ENCODE peak calls at places on chromosome 13, in six cellular contexts. S, P, N, Z, Y and G are unnamed samples.

GRCh38 chr13:61709258-61709657 is 293.6 kb upstream of the PCDH20 start:
- DNase-seq in N (no peak), S (no peak), Y (no peak), Z (no peak), P (no peak), G (no peak)

GRCh38 chr13:95207769-95208366 is 93.4 kb downstream of the ABCC4 start:
- DNase-seq in N (no peak), Y (no peak), Z (no peak), S (no peak), P (no peak), G (no peak)

GRCh38 chr13:113350065-113350937 is 13.6 kb downstream of the GRTP1 start:
- DNase-seq in Y (no peak), N (no peak), Z (no peak), S (no peak), P (no peak), G (peak)

GRCh38 chr13:77697208-77698103 is at the start of gene SLAIN1:
- DNase-seq in Y (peak), P (no peak), S (peak), N (peak), Z (peak), G (peak)

GRCh38 chr13:110392510-110393233 is 85.6 kb downstream of the COL4A2 start:
- DNase-seq in P (no peak), N (no peak), Z (no peak), Y (no peak), S (no peak), G (peak)

GRCh38 chr13:53324656-53325055 is 296.0 kb downstream of the OLFM4 start:
- DNase-seq in S (no peak), P (no peak), Y (no peak), N (no peak), Z (no peak), G (no peak)

GRCh38 chr13:106756446-106756845 is 188.5 kb upstream of the ARGLU1 start:
- DNase-seq in N (no peak), Z (no peak), P (no peak), Y (no peak), S (peak), G (no peak)

GRCh38 chr13:41061914-41062837 is 867 bp downstream of the WBP4 start:
- DNase-seq in P (no peak), Z (no peak), N (no peak), Y (no peak), S (no peak), G (peak)

GRCh38 chr13:106477303-106477702 is 58.2 kb downstream of the EFNB2 start:
- DNase-seq in Y (no peak), S (no peak), N (no peak), Z (no peak), P (no peak), G (no peak)

GRCh38 chr13:111943229-111943795 is 123.6 kb upstream of the SOX1 start:
- DNase-seq in P (no peak), Y (no peak), S (no peak), N (no peak), Z (no peak), G (no peak)

GRCh38 chr13:23020246-23020843 is 160.4 kb upstream of the SGCG start:
- DNase-seq in N (peak), Z (no peak), S (peak), P (peak), Y (no peak), G (peak)

GRCh38 chr13:114089751-114090400 is 42.5 kb downstream of the RASA3 start:
- DNase-seq in Y (no peak), Z (no peak), S (no peak), P (no peak), N (no peak), G (no peak)

GRCh38 chr13:39892731-39893293 is 237.3 kb downstream of the COG6 start:
- DNase-seq in S (no peak), P (no peak), Y (no peak), Z (no peak), N (no peak), G (no peak)

GRCh38 chr13:49053215-49053614 is 77.5 kb downstream of the FNDC3A start:
- DNase-seq in P (no peak), Y (no peak), Z (no peak), N (no peak), S (no peak), G (no peak)

GRCh38 chr13:106499905-106500304 is 35.6 kb downstream of the EFNB2 start:
- DNase-seq in S (no peak), P (no peak), Z (no peak), Y (no peak), N (no peak), G (peak)

GRCh38 chr13:32150794-32151193 is 119.2 kb downstream of the FRY start:
- DNase-seq in Y (no peak), N (no peak), S (no peak), Z (no peak), P (no peak), G (no peak)

GRCh38 chr13:47798906-47799305 is 202.2 kb downstream of the SUCLA2 start:
- DNase-seq in Z (no peak), N (no peak), S (no peak), P (no peak), Y (no peak), G (peak)

GRCh38 chr13:100506154-100506553 is 82.4 kb downstream of the GGACT start:
- DNase-seq in Z (peak), Y (no peak), N (no peak), S (no peak), P (no peak), G (no peak)

GRCh38 chr13:106619688-106620555 is 52.0 kb upstream of the ARGLU1 start:
- DNase-seq in N (no peak), Y (no peak), P (peak), Z (peak), S (peak), G (peak)

GRCh38 chr13:96934889-96935490 is 59.3 kb downstream of the OXGR1 start:
- DNase-seq in Z (no peak), N (no peak), S (no peak), P (no peak), Y (no peak), G (no peak)

GRCh38 chr13:97975851-97976550 is 22.5 kb downstream of the IPO5 start:
- DNase-seq in S (peak), N (peak), Y (peak), Z (peak), P (no peak), G (peak)

GRCh38 chr13:50842246-50842645 is 1.2 kb downstream of the DLEU7 start:
- DNase-seq in Z (no peak), Y (no peak), N (no peak), P (no peak), S (no peak), G (peak)

GRCh38 chr13:39822437-39822836 is 167.0 kb downstream of the COG6 start:
- DNase-seq in P (no peak), Z (no peak), Y (no peak), N (no peak), S (no peak), G (no peak)

GRCh38 chr13:36789061-36789460 is 30.0 kb upstream of the RFXAP start:
- DNase-seq in Z (no peak), S (no peak), Y (no peak), N (no peak), P (no peak), G (no peak)

GRCh38 chr13:35485451-35485850 is 9.0 kb upstream of the MAB21L1 start:
- DNase-seq in Y (no peak), Z (no peak), N (no peak), P (no peak), S (no peak), G (peak)

GRCh38 chr13:87153371-87153770 is 517.8 kb upstream of the SLITRK5 start:
- DNase-seq in S (no peak), P (no peak), N (no peak), Z (no peak), Y (no peak), G (no peak)

GRCh38 chr13:80655778-80656518 is 315.0 kb upstream of the SPRY2 start:
- DNase-seq in P (no peak), S (no peak), N (no peak), Y (no peak), Z (no peak), G (no peak)

GRCh38 chr13:109517516-109517915 is 268.9 kb downstream of the IRS2 start:
- DNase-seq in Y (no peak), S (no peak), N (no peak), P (no peak), Z (no peak), G (no peak)

GRCh38 chr13:22903925-22904324 is 276.9 kb upstream of the SGCG start:
- DNase-seq in Z (no peak), Y (no peak), P (no peak), N (no peak), S (no peak), G (no peak)

GRCh38 chr13:52371736-52372247 is 34.2 kb downstream of the THSD1 start:
- DNase-seq in S (no peak), P (no peak), Y (no peak), N (no peak), Z (no peak), G (peak)

GRCh38 chr13:28442872-28443271 is 52.1 kb downstream of the FLT1 start:
- DNase-seq in Z (no peak), S (no peak), Y (no peak), P (no peak), N (no peak), G (no peak)

GRCh38 chr13:67048084-67048792 is 181.9 kb downstream of the PCDH9 start:
- DNase-seq in Y (no peak), S (no peak), P (no peak), Z (no peak), N (no peak), G (peak)

GRCh38 chr13:88107486-88108044 is 436.4 kb downstream of the SLITRK5 start:
- DNase-seq in N (no peak), P (no peak), Z (no peak), S (no peak), Y (no peak), G (no peak)

GRCh38 chr13:102012299-102013293 is 389.3 kb downstream of the FGF14 start:
- DNase-seq in S (no peak), P (no peak), Y (no peak), Z (no peak), N (no peak), G (no peak)

GRCh38 chr13:39132286-39132685 is 94.0 kb downstream of the NHLRC3 start:
- DNase-seq in Z (no peak), P (no peak), Y (no peak), S (no peak), N (no peak), G (no peak)

GRCh38 chr13:113153810-113154748 is 4.4 kb upstream of the PROZ start:
- DNase-seq in Y (no peak), P (no peak), N (peak), Z (peak), S (peak), G (peak)